ENCODE peak calls at places on chromosome 21, in five cellular contexts. D is coronary artery, N is sigmoid colon, C is AG09309, T is ovary. Z is an unnamed sample.
A peak's percentile ranks its signal among the peaks of the same experiment; 100 is the strongest.

GRCh38 chr21:24436236-24436635 is 1171.0 kb downstream of the MRPL39 start:
- DNase-seq in C (no peak), N (no peak), D (no peak), T (no peak), Z (no peak)

GRCh38 chr21:45768741-45769049 is 125.2 kb downstream of the PCBP3 start:
- DNase-seq in C (no peak), T (no peak), N (no peak), D (no peak), Z (peak; percentile 63)

GRCh38 chr21:42117229-42118048 is 46.3 kb downstream of the UMODL1 start:
- DNase-seq in C (peak; percentile 65), D (no peak), T (peak; percentile 58), N (peak; percentile 85), Z (no peak)

GRCh38 chr21:42112857-42113256 is 41.7 kb downstream of the UMODL1 start:
- DNase-seq in N (no peak), T (no peak), D (no peak), C (no peak), Z (peak; percentile 2)

GRCh38 chr21:45857761-45858160 is 123.8 kb upstream of the COL6A1 start:
- DNase-seq in N (no peak), T (no peak), C (no peak), D (peak; percentile 61), Z (no peak)

GRCh38 chr21:35674895-35675470 is 385.3 kb downstream of the SETD4 start:
- DNase-seq in N (no peak), C (no peak), D (no peak), T (no peak), Z (no peak)

GRCh38 chr21:46289655-46290178 is 3.6 kb downstream of the YBEY start:
- DNase-seq in T (no peak), D (no peak), N (no peak), C (no peak), Z (no peak)

GRCh38 chr21:33078907-33079582 is 9.1 kb downstream of the OLIG1 start:
- DNase-seq in C (no peak), D (no peak), T (no peak), N (no peak), Z (no peak)

GRCh38 chr21:43211085-43212071 is 42.6 kb downstream of the CRYAA start:
- DNase-seq in C (no peak), N (peak; percentile 65), T (no peak), D (peak; percentile 52), Z (no peak)

GRCh38 chr21:31335957-31336738 is 7.9 kb downstream of the TIAM1 start:
- DNase-seq in D (no peak), T (no peak), N (peak; percentile 70), C (peak; percentile 63), Z (no peak)

GRCh38 chr21:38241029-38241740 is 15.6 kb upstream of the KCNJ15 start:
- DNase-seq in D (no peak), N (no peak), C (peak; percentile 46), T (no peak), Z (no peak)

GRCh38 chr21:27132270-27132669 is 165.4 kb upstream of the ADAMTS5 start:
- DNase-seq in C (no peak), T (no peak), D (no peak), N (no peak), Z (no peak)

GRCh38 chr21:32712043-32712442 is 15.8 kb downstream of the SYNJ1 start:
- DNase-seq in N (no peak), C (no peak), D (no peak), T (no peak), Z (no peak)

GRCh38 chr21:29775462-29775861 is 164.3 kb downstream of the GRIK1 start:
- DNase-seq in C (no peak), T (no peak), N (no peak), D (no peak), Z (no peak)

GRCh38 chr21:38323721-38324591 is 67.2 kb downstream of the KCNJ15 start:
- DNase-seq in D (peak; percentile 26), T (no peak), C (peak; percentile 99), N (no peak), Z (no peak)

GRCh38 chr21:46151261-46151988 is 4.0 kb downstream of the FTCD start:
- DNase-seq in C (no peak), N (peak; percentile 55), T (peak; percentile 12), D (peak; percentile 55), Z (peak; percentile 92)

GRCh38 chr21:29657228-29657989 is 282.4 kb downstream of the GRIK1 start:
- DNase-seq in C (no peak), N (no peak), D (no peak), T (no peak), Z (no peak)

GRCh38 chr21:42073140-42074099 is 2.3 kb downstream of the UMODL1 start:
- DNase-seq in N (no peak), C (no peak), T (no peak), D (no peak), Z (peak; percentile 50)

GRCh38 chr21:33238146-33238545 is 8.4 kb downstream of the IFNAR2 start:
- DNase-seq in N (no peak), C (no peak), D (no peak), T (no peak), Z (no peak)

GRCh38 chr21:46545363-46545762 is 59.5 kb downstream of the S100B start:
- DNase-seq in C (no peak), D (no peak), N (peak; percentile 34), T (no peak), Z (no peak)

GRCh38 chr21:29205009-29205408 is 74.6 kb downstream of the MAP3K7CL start:
- DNase-seq in N (no peak), T (no peak), D (no peak), C (no peak), Z (no peak)

GRCh38 chr21:45601551-45601950 is 42.0 kb upstream of the PCBP3 start:
- DNase-seq in D (peak; percentile 49), N (no peak), T (no peak), C (no peak), Z (no peak)

GRCh38 chr21:41446571-41446970 is 20.5 kb downstream of the MX1 start:
- DNase-seq in T (no peak), N (no peak), D (no peak), C (no peak), Z (no peak)

GRCh38 chr21:25582888-25583287 is 24.4 kb downstream of the MRPL39 start:
- DNase-seq in D (no peak), C (no peak), N (no peak), T (no peak), Z (no peak)

GRCh38 chr21:33089439-33089838 is 19.5 kb downstream of the OLIG1 start:
- DNase-seq in T (no peak), N (no peak), D (no peak), C (no peak), Z (no peak)

GRCh38 chr21:25983745-25984144 is 186.8 kb downstream of the APP start:
- DNase-seq in N (no peak), D (no peak), T (no peak), C (no peak), Z (no peak)

GRCh38 chr21:38165466-38166213 is 91.2 kb upstream of the KCNJ15 start:
- DNase-seq in D (no peak), T (no peak), N (no peak), C (no peak), Z (no peak)

GRCh38 chr21:29332461-29333354 is 34.0 kb downstream of the BACH1 start:
- DNase-seq in T (no peak), C (no peak), N (no peak), D (no peak), Z (no peak)

GRCh38 chr21:36927718-36928117 is 38.8 kb downstream of the HLCS start:
- DNase-seq in T (peak; percentile 82), D (no peak), C (peak; percentile 90), N (peak; percentile 80), Z (no peak)
- TF ChIP-seq CTCF in T (peak; percentile 92), D (peak; percentile 85), C (peak; percentile 94), N (peak; percentile 73), Z (peak; percentile 99)

GRCh38 chr21:44487831-44488230 is 32.5 kb downstream of the LRRC3 start:
- DNase-seq in T (no peak), C (no peak), D (no peak), N (no peak), Z (no peak)
- TF ChIP-seq CTCF in T (no peak), C (peak; percentile 68), D (no peak), N (no peak), Z (peak; percentile 73)

DNA sequence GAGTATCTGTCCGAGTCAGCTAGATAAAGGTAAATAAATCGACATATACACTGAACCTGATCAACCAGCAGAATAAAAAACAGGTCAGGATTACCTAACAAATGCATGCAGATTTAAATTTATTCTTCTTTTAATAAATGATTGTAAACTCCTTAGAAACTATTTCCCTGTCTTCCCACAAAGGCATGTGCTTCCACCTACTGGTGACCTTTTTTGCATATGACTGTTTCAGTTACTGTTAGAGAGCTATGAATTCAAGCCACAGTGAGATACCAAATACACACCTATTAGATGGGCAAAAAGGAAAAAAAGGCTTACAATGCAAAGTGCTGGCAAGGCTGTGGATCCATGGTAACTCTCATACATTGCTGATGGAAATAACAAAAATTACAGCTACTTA is 957.4 kb upstream of the NCAM2 start:
- DNase-seq in N (no peak), D (no peak), C (no peak), T (no peak), Z (no peak)
- TF ChIP-seq CTCF in N (no peak), D (no peak), C (no peak), T (no peak), Z (peak; percentile 75)

DNA sequence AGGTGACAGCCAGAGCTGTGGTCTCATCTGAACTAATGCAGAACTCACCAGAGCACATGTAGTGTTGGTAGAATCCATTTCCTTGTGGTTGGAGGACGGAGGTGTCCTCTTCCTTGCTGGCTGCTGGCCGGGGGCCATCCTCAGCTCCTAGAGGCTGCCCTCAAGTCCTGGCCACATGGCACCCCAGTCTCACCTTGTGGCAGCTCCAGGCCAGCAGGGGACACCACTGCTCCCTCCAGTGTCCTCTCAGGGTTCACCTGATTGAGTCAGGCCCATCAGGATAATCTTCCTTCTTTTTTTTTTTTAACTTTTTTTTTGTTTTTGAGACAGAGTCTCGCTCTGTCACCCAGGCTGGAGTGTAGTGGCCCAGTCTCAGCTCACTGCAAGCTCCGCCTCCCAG is 2.9 kb downstream of the KCNE1 start:
- DNase-seq in C (no peak), D (no peak), T (no peak), N (no peak), Z (no peak)
- TF ChIP-seq CTCF in C (peak; percentile 40), D (no peak), T (no peak), N (no peak), Z (peak; percentile 43)

GRCh38 chr21:17554619-17555472 is 42.0 kb downstream of the CXADR start:
- DNase-seq in N (no peak), T (no peak), C (no peak), D (no peak), Z (no peak)
- TF ChIP-seq CTCF in N (no peak), T (no peak), C (no peak), D (no peak), Z (peak; percentile 32)

GRCh38 chr21:16002872-16003466 is 273.2 kb downstream of the USP25 start:
- DNase-seq in N (no peak), C (peak; percentile 10), T (no peak), D (no peak), Z (no peak)
- TF ChIP-seq CTCF in N (no peak), C (peak; percentile 52), T (peak; percentile 7), D (no peak), Z (peak; percentile 89)

Z was measured in chondrocyte.